ENCODE peak calls at places on chromosomes 4 and X, in nine cellular contexts. H, X, M, O, P, L, Q, N and E are unnamed samples.

GRCh38 chrX:55312655-55313054 is 47.9 kb upstream of the PAGE3 start:
- DNase-seq in X (no peak), P (no peak), H (no peak), L (no peak), Q (no peak), N (no peak), O (no peak), M (no peak), E (no peak)

GRCh38 chr4:1258457-1258856 is 9.5 kb upstream of the CTBP1 start:
- DNase-seq in L (no peak), H (no peak), Q (no peak), N (no peak), O (no peak), X (no peak), M (no peak), P (no peak), E (no peak)

GRCh38 chrX:51899741-51900140 is 6.3 kb downstream of the MAGED1 start:
- DNase-seq in X (no peak), Q (peak; percentile 45), N (no peak), M (no peak), O (no peak), L (no peak), H (no peak), P (no peak), E (no peak)

GRCh38 chr4:78578674-78579430 is 27.3 kb downstream of the ANXA3 start:
- DNase-seq in M (no peak), H (no peak), O (no peak), P (no peak), Q (no peak), L (no peak), X (no peak), N (no peak), E (no peak)

GRCh38 chr4:127788517-127788916 is 6.4 kb downstream of the HSPA4L start:
- DNase-seq in H (no peak), O (no peak), Q (no peak), N (no peak), L (no peak), P (no peak), X (no peak), M (peak; percentile 18), E (no peak)

GRCh38 chr4:185149392-185149791 is 6.3 kb downstream of the SLC25A4 start:
- DNase-seq in O (no peak), M (no peak), Q (no peak), P (no peak), N (no peak), X (no peak), L (no peak), H (no peak), E (no peak)

GRCh38 chr4:186266699-186267467 is 894 bp downstream of the F11 start:
- DNase-seq in X (no peak), N (no peak), P (peak; percentile 26), M (no peak), H (no peak), L (no peak), Q (peak; percentile 36), O (no peak), E (no peak)

GRCh38 chr4:150240011-150240410 is 161.8 kb downstream of the DCLK2 start:
- DNase-seq in O (no peak), P (no peak), N (no peak), X (no peak), Q (no peak), L (no peak), H (no peak), M (no peak), E (no peak)

GRCh38 chr4:27357283-27357682 is 496.6 kb downstream of the STIM2 start:
- DNase-seq in P (no peak), L (no peak), O (peak; percentile 21), M (no peak), X (no peak), Q (no peak), N (no peak), H (no peak), E (no peak)

GRCh38 chr4:54228563-54229501 is at the start of gene PDGFRA:
- DNase-seq in P (no peak), H (no peak), X (no peak), O (no peak), N (no peak), L (no peak), M (no peak), Q (peak; percentile 94), E (no peak)

GRCh38 chr4:164011791-164012190 is 517.3 kb downstream of the TMA16 start:
- DNase-seq in H (no peak), X (no peak), P (no peak), Q (no peak), M (no peak), N (no peak), O (no peak), L (no peak), E (no peak)

GRCh38 chr4:106344324-106344970 is 24.1 kb downstream of the GIMD1 start:
- DNase-seq in N (no peak), H (no peak), O (no peak), P (no peak), Q (peak; percentile 71), L (no peak), M (no peak), X (no peak), E (no peak)

GRCh38 chrX:117636826-117637225 is 479.8 kb downstream of the KLHL13 start:
- DNase-seq in Q (no peak), O (no peak), P (no peak), N (no peak), H (no peak), M (no peak), L (no peak), X (no peak), E (no peak)

GRCh38 chrX:134670241-134670811 is 12.1 kb upstream of the PLAC1 start:
- DNase-seq in X (no peak), N (no peak), M (no peak), Q (peak; percentile 83), P (no peak), H (no peak), O (no peak), L (no peak), E (peak; percentile 34)